ENCODE peak calls at places on chromosomes 5 and 9, in five cellular contexts. R, V, Z, X and T are unnamed samples.
A peak's percentile ranks its signal among the peaks of the same experiment; 100 is the strongest.

GRCh38 chr5:159405611-159406031 is 75.3 kb upstream of the IL12B start:
- DNase-seq in R (no peak), V (no peak), Z (no peak), X (no peak), T (no peak)

GRCh38 chr5:22736443-22736842 is 116.7 kb downstream of the CDH12 start:
- DNase-seq in V (no peak), Z (no peak), X (no peak), R (no peak), T (no peak)

GRCh38 chr5:11384441-11385250 is 519.6 kb downstream of the CTNND2 start:
- DNase-seq in R (no peak), X (no peak), Z (peak; percentile 36), V (peak; percentile 51), T (peak; percentile 69)

GRCh38 chr5:39194466-39195136 is 24.8 kb downstream of the FYB1 start:
- DNase-seq in X (no peak), R (no peak), Z (no peak), V (no peak), T (no peak)

GRCh38 chr5:140261403-140262171 is 41.3 kb downstream of the PFDN1 start:
- DNase-seq in X (no peak), Z (peak; percentile 72), V (no peak), R (no peak), T (no peak)

GRCh38 chr9:136614372-136614922 is 48.3 kb upstream of the EGFL7 start:
- DNase-seq in R (no peak), V (no peak), Z (peak; percentile 66), X (no peak), T (no peak)

GRCh38 chr5:135811007-135811406 is 23.5 kb upstream of the SLC25A48 start:
- DNase-seq in Z (no peak), R (no peak), V (no peak), X (no peak), T (no peak)

GRCh38 chr5:88740604-88741003 is 142.4 kb downstream of the MEF2C start:
- DNase-seq in Z (no peak), V (no peak), X (no peak), R (no peak), T (no peak)

GRCh38 chr9:136625101-136626065 is 37.3 kb upstream of the EGFL7 start:
- DNase-seq in V (no peak), X (no peak), R (no peak), Z (peak; percentile 93), T (no peak)

GRCh38 chr9:128101690-128102089 is 25.8 kb downstream of the PTGES2 start:
- DNase-seq in X (no peak), V (no peak), Z (peak; percentile 58), R (no peak), T (no peak)

GRCh38 chr5:153043876-153044275 is 446.6 kb upstream of the GRIA1 start:
- DNase-seq in V (no peak), X (no peak), R (no peak), Z (no peak), T (no peak)

GRCh38 chr9:112322701-112323377 is 10.6 kb downstream of the PTBP3 start:
- DNase-seq in Z (no peak), V (no peak), X (no peak), R (no peak), T (no peak)

GRCh38 chr9:71725590-71726338 is 42.5 kb downstream of the CEMIP2 start:
- DNase-seq in Z (no peak), X (no peak), V (no peak), R (no peak), T (no peak)

GRCh38 chr9:133461975-133462374 is 2.2 kb downstream of the CACFD1 start:
- DNase-seq in V (no peak), R (no peak), X (no peak), Z (no peak), T (no peak)

GRCh38 chr5:125117556-125117955 is 371.1 kb upstream of the ZNF608 start:
- DNase-seq in X (no peak), R (no peak), V (no peak), Z (no peak), T (no peak)

GRCh38 chr5:85663708-85664031 is 954.1 kb upstream of the COX7C start:
- DNase-seq in X (no peak), V (no peak), R (no peak), Z (no peak), T (no peak)

GRCh38 chr5:65924366-65925093 is 1.8 kb upstream of the ERBIN start:
- DNase-seq in X (no peak), V (no peak), Z (no peak), R (no peak), T (no peak)

GRCh38 chr5:170490381-170490780 is 13.4 kb upstream of the KCNIP1 start:
- DNase-seq in X (no peak), Z (no peak), R (no peak), V (no peak), T (no peak)

GRCh38 chr5:137743031-137743640 is 7.2 kb upstream of the KLHL3 start:
- DNase-seq in R (peak; percentile 55), V (peak; percentile 16), Z (no peak), X (peak; percentile 51), T (peak; percentile 13)

GRCh38 chr5:157476699-157477408 is 16.8 kb downstream of the NIPAL4 start:
- DNase-seq in R (no peak), V (no peak), X (no peak), Z (no peak), T (no peak)

GRCh38 chr9:8860925-8861324 is 1061.3 kb upstream of the DMAC1 start:
- DNase-seq in R (no peak), Z (no peak), X (no peak), V (no peak), T (no peak)

GRCh38 chr9:98885575-98886292 is 58.0 kb upstream of the COL15A1 start:
- DNase-seq in R (no peak), X (no peak), V (no peak), Z (no peak), T (no peak)

GRCh38 chr5:124436294-124436693 is 310.1 kb downstream of the ZNF608 start:
- DNase-seq in R (no peak), V (no peak), X (no peak), Z (no peak), T (no peak)

GRCh38 chr5:138352071-138352721 is at the start of gene KDM3B:
- DNase-seq in R (peak; percentile 91), X (peak; percentile 99), Z (peak; percentile 90), V (peak; percentile 70), T (peak; percentile 69)

GRCh38 chr9:70081120-70081495 is 37.5 kb downstream of the MAMDC2 start:
- DNase-seq in Z (no peak), V (no peak), X (no peak), R (no peak), T (no peak)